ENCODE peak calls at places on chromosome 17, in four cellular contexts. C, V, O and R are unnamed samples.
A peak's percentile ranks its signal among the peaks of the same experiment; 100 is the strongest.

GRCh38 chr17:80720624-80721577 is 176.3 kb downstream of the RPTOR start:
- DNase-seq in V (no peak), O (no peak), C (peak; percentile 39), R (no peak)

GRCh38 chr17:83080641-83081560 is 1.5 kb downstream of the METRNL start:
- DNase-seq in O (no peak), V (no peak), C (peak; percentile 45), R (no peak)

GRCh38 chr17:50356418-50356817 is 10.5 kb downstream of the XYLT2 start:
- DNase-seq in V (no peak), C (no peak), O (no peak), R (no peak)

GRCh38 chr17:20203761-20204263 is 194.7 kb downstream of the SPECC1 start:
- DNase-seq in C (no peak), O (no peak), V (no peak), R (no peak)

GRCh38 chr17:76200354-76200753 is 39.9 kb downstream of the RNF157 start:
- DNase-seq in V (no peak), C (no peak), O (no peak), R (no peak)

GRCh38 chr17:76997981-76998531 is 129.9 kb downstream of the MGAT5B start:
- DNase-seq in O (no peak), V (no peak), C (no peak), R (no peak)

GRCh38 chr17:49108318-49108717 is 24.3 kb upstream of the B4GALNT2 start:
- DNase-seq in C (no peak), V (no peak), O (no peak), R (peak; percentile 8)

GRCh38 chr17:48873212-48873611 is 19.4 kb upstream of the ATP5MC1 start:
- DNase-seq in V (no peak), C (no peak), O (no peak), R (no peak)

GRCh38 chr17:50988427-50988826 is 122.3 kb upstream of the TOB1 start:
- DNase-seq in C (no peak), V (no peak), O (no peak), R (no peak)

GRCh38 chr17:16298140-16298662 is 55.1 kb downstream of the CENPV start:
- DNase-seq in O (no peak), C (no peak), V (no peak), R (no peak)

GRCh38 chr17:48927978-48928716 is 16.5 kb downstream of the SNF8 start:
- DNase-seq in O (no peak), V (no peak), C (no peak), R (no peak)

GRCh38 chr17:59327891-59328290 is 3.6 kb upstream of the YPEL2 start:
- DNase-seq in V (no peak), C (no peak), O (no peak), R (no peak)

GRCh38 chr17:33751702-33752065 is 458.6 kb upstream of the ASIC2 start:
- DNase-seq in V (peak; percentile 38), C (no peak), O (no peak), R (no peak)

GRCh38 chr17:10699861-10700260 is 2.5 kb downstream of the ADPRM start:
- DNase-seq in C (no peak), O (no peak), V (no peak), R (no peak)